ENCODE peak calls at places on chromosomes 11 and 22, in nine cellular contexts. E is effector memory CD8-positive, alpha-beta T cell; U is T follicular helper cell; H is fibroblast of mammary gland; X is mesenchymal stem cell; T is head of caudate nucleus; Z is EH; P is NCI-H2029 treated with DMSO at 0.1 percent for 48 hours; O is KBM-7. M is an unnamed sample.

GRCh38 chr11:72569966-72570892 is 104.0 kb downstream of the PDE2A start:
- DNase-seq in E (no peak), U (no peak), H (peak), X (peak), T (no peak), Z (peak), P (no peak), O (no peak), M (no peak)

GRCh38 chr11:103800406-103801114 is 235.9 kb upstream of the DDI1 start:
- DNase-seq in E (no peak), U (no peak), H (no peak), X (peak), T (no peak), Z (no peak), P (no peak), O (no peak), M (no peak)

GRCh38 chr11:86523738-86524602 is 148.4 kb downstream of the ME3 start:
- DNase-seq in E (no peak), U (no peak), H (peak), X (peak), T (no peak), Z (peak), P (no peak), O (no peak), M (no peak)

GRCh38 chr11:1749787-1750351 is 526 bp downstream of the IFITM10 start:
- DNase-seq in E (no peak), U (no peak), H (peak), X (peak), T (no peak), Z (peak), P (no peak), O (no peak), M (no peak)

GRCh38 chr22:29555065-29555644 is 1.6 kb upstream of the THOC5 start:
- DNase-seq in E (no peak), U (no peak), H (peak), X (no peak), T (peak), Z (no peak), P (no peak), O (no peak), M (no peak)

GRCh38 chr22:44880588-44881245 is 128.3 kb downstream of the ARHGAP8 start:
- DNase-seq in E (no peak), U (no peak), H (no peak), X (no peak), T (no peak), Z (no peak), P (no peak), O (no peak), M (no peak)

GRCh38 chr11:67273260-67273990 is 7.2 kb downstream of the GRK2 start:
- DNase-seq in E (no peak), U (no peak), H (no peak), X (no peak), T (no peak), Z (peak), P (no peak), O (no peak), M (no peak)

GRCh38 chr11:33652930-33653329 is 47.7 kb downstream of the C11orf91 start:
- DNase-seq in E (no peak), U (no peak), H (no peak), X (no peak), T (peak), Z (peak), P (no peak), O (no peak), M (no peak)

GRCh38 chr11:84780689-84781293 is 846.4 kb downstream of the DLG2 start:
- DNase-seq in E (no peak), U (no peak), H (peak), X (peak), T (no peak), Z (peak), P (peak), O (peak), M (no peak)

GRCh38 chr11:46055371-46055770 is 65.9 kb downstream of the PHF21A start:
- DNase-seq in E (no peak), U (no peak), H (peak), X (peak), T (no peak), Z (peak), P (no peak), O (no peak), M (no peak)

GRCh38 chr11:62850911-62851806 is 11.8 kb upstream of the WDR74 start:
- DNase-seq in E (no peak), U (no peak), H (peak), X (no peak), T (no peak), Z (no peak), P (no peak), O (peak), M (no peak)

GRCh38 chr22:20117656-20118571 is 888 bp upstream of the TRMT2A start:
- DNase-seq in E (peak), U (no peak), H (peak), X (peak), T (no peak), Z (peak), P (no peak), O (no peak), M (peak)

GRCh38 chr11:88183233-88183632 is 8.0 kb upstream of the RAB38 start:
- DNase-seq in E (no peak), U (no peak), H (no peak), X (no peak), T (no peak), Z (no peak), P (peak), O (no peak), M (no peak)

GRCh38 chr11:12214751-12215150 is 104.4 kb downstream of the MICAL2 start:
- DNase-seq in E (no peak), U (no peak), H (no peak), X (peak), T (no peak), Z (peak), P (no peak), O (no peak), M (no peak)

GRCh38 chr11:116885951-116886629 is 48.7 kb upstream of the APOA1 start:
- DNase-seq in E (no peak), U (no peak), H (peak), X (peak), T (no peak), Z (no peak), P (no peak), O (no peak), M (no peak)

GRCh38 chr11:133917921-133918605 is 38.7 kb downstream of the IGSF9B start:
- DNase-seq in E (no peak), U (no peak), H (no peak), X (no peak), T (no peak), Z (no peak), P (no peak), O (no peak), M (no peak)

GRCh38 chr11:119664063-119664572 is 64.9 kb downstream of the NECTIN1 start:
- DNase-seq in E (no peak), U (no peak), H (no peak), X (no peak), T (peak), Z (no peak), P (peak), O (no peak), M (no peak)

GRCh38 chr11:111878385-111878765 is 590 bp downstream of the FDXACB1 start:
- DNase-seq in E (no peak), U (no peak), H (peak), X (no peak), T (no peak), Z (peak), P (peak), O (no peak), M (no peak)

GRCh38 chr11:69943066-69943465 is 123.8 kb upstream of the FGF3 start:
- DNase-seq in E (no peak), U (no peak), H (no peak), X (no peak), T (no peak), Z (peak), P (no peak), O (no peak), M (no peak)

GRCh38 chr11:64846998-64847666 is 2.7 kb upstream of the CDC42BPG start:
- DNase-seq in E (peak), U (peak), H (peak), X (peak), T (peak), Z (peak), P (peak), O (peak), M (peak)